ENCODE peak calls at places on chromosomes 16 and 17, in seven cellular contexts. K is non-pigmented ciliary epithelial cell; W is endothelial cell of umbilical vein; J is ELR; C is breast epithelium; Q is stimulated activated CD8-positive, alpha-beta memory T cell treated with anti-CD3 and anti-CD28 coated beads, Interleukin-4, amount 100 ng/mL, for 24 hours; S is C1 segment of cervical spinal cord. I is an unnamed sample.

GRCh38 chr16:24309222-24309905 is 53.2 kb downstream of the CACNG3 start:
- DNase-seq in K (no peak), W (peak), J (peak), C (no peak), Q (no peak), S (no peak), I (peak)

GRCh38 chr17:19747829-19748806 is at the start of gene ALDH3A1:
- DNase-seq in K (no peak), W (no peak), J (no peak), C (no peak), Q (no peak), S (no peak), I (no peak)

GRCh38 chr16:15966420-15967222 is 17.2 kb downstream of the ABCC1 start:
- DNase-seq in K (no peak), W (peak), J (peak), C (no peak), Q (no peak), S (no peak), I (peak)

GRCh38 chr17:42680331-42680808 is 1.3 kb downstream of the CCR10 start:
- DNase-seq in K (no peak), W (no peak), J (peak), C (no peak), Q (no peak), S (no peak), I (no peak)

GRCh38 chr16:53084736-53085538 is 30.1 kb downstream of the CHD9 start:
- DNase-seq in K (no peak), W (no peak), J (no peak), C (no peak), Q (no peak), S (no peak), I (no peak)

GRCh38 chr17:34798581-34798980 is 162.7 kb downstream of the CCT6B start:
- DNase-seq in K (no peak), W (no peak), J (no peak), C (no peak), Q (no peak), S (no peak), I (no peak)

GRCh38 chr17:57370051-57370581 is 113.8 kb downstream of the MSI2 start:
- DNase-seq in K (peak), W (no peak), J (peak), C (no peak), Q (no peak), S (no peak), I (peak)

GRCh38 chr16:86074651-86075487 is 175.9 kb downstream of the IRF8 start:
- DNase-seq in K (no peak), W (peak), J (peak), C (peak), Q (no peak), S (no peak), I (no peak)

GRCh38 chr17:79446347-79446746 is 164.5 kb downstream of the RBFOX3 start:
- DNase-seq in K (no peak), W (no peak), J (no peak), C (no peak), Q (no peak), S (no peak), I (no peak)

GRCh38 chr17:46873941-46874645 is 22.7 kb downstream of the WNT9B start:
- DNase-seq in K (no peak), W (no peak), J (no peak), C (no peak), Q (no peak), S (no peak), I (no peak)

GRCh38 chr16:2333772-2334379 is 6.7 kb downstream of the ABCA3 start:
- DNase-seq in K (no peak), W (peak), J (peak), C (no peak), Q (no peak), S (peak), I (peak)

I was measured in H54.